ENCODE peak calls at places on chromosomes 16 and 17, in four cellular contexts. One of them, this sample, is unnamed.

GRCh38 chr17:80386341-80386740 is 28.6 kb upstream of the ENDOV start:
- DNase-seq in IMR-90: no peak
- DNase-seq in H9: no peak
- DNase-seq in H1: no peak
- DNase-seq in this sample: no peak

GRCh38 chr17:46884552-46884951 is 33.2 kb downstream of the WNT9B start:
- DNase-seq in H1: no peak
- DNase-seq in IMR-90: no peak
- DNase-seq in H9: no peak
- DNase-seq in this sample: no peak

GRCh38 chr17:41777579-41778188 is 8.8 kb downstream of the JUP start:
- DNase-seq in IMR-90: peak
- DNase-seq in H9: no peak
- DNase-seq in H1: no peak
- DNase-seq in this sample: peak

GRCh38 chr17:82490512-82491195 is 28.9 kb upstream of the FOXK2 start:
- DNase-seq in H1: no peak
- DNase-seq in IMR-90: no peak
- DNase-seq in H9: no peak
- DNase-seq in this sample: no peak

GRCh38 chr16:85203462-85203813 is 91.2 kb upstream of the CIBAR2 start:
- DNase-seq in H9: no peak
- DNase-seq in H1: no peak
- DNase-seq in IMR-90: no peak
- DNase-seq in this sample: no peak

GRCh38 chr16:87437911-87438610 is 45.9 kb downstream of the MAP1LC3B start:
- DNase-seq in H1: no peak
- DNase-seq in H9: no peak
- DNase-seq in IMR-90: peak
- DNase-seq in this sample: no peak

GRCh38 chr16:29307598-29308507 is 98.7 kb downstream of the NPIPB11 start:
- DNase-seq in H9: no peak
- DNase-seq in IMR-90: peak
- DNase-seq in H1: no peak
- DNase-seq in this sample: no peak

GRCh38 chr17:36722121-36722902 is 120.9 kb downstream of the MRM1 start:
- DNase-seq in H1: no peak
- DNase-seq in IMR-90: peak
- DNase-seq in H9: peak
- DNase-seq in this sample: peak

GRCh38 chr16:14097182-14097951 is 26.2 kb downstream of the MRTFB start:
- DNase-seq in IMR-90: no peak
- DNase-seq in H9: no peak
- DNase-seq in H1: no peak
- DNase-seq in this sample: no peak

GRCh38 chr16:80259289-80259805 is 281.4 kb upstream of the DYNLRB2 start:
- DNase-seq in IMR-90: no peak
- DNase-seq in H1: no peak
- DNase-seq in H9: no peak
- DNase-seq in this sample: no peak

GRCh38 chr16:5252800-5253199 is 155.2 kb upstream of the EEF2KMT start:
- DNase-seq in IMR-90: no peak
- DNase-seq in H9: peak
- DNase-seq in H1: no peak
- DNase-seq in this sample: no peak

GRCh38 chr17:50198026-50198669 is 3.3 kb downstream of the COL1A1 start:
- DNase-seq in H1: no peak
- DNase-seq in IMR-90: peak
- DNase-seq in H9: no peak
- DNase-seq in this sample: peak

GRCh38 chr17:78558181-78558850 is 18.9 kb downstream of the DNAH17 start:
- DNase-seq in IMR-90: no peak
- DNase-seq in H1: no peak
- DNase-seq in H9: no peak
- DNase-seq in this sample: peak

GRCh38 chr16:86035906-86036305 is 136.9 kb downstream of the IRF8 start:
- DNase-seq in H1: no peak
- DNase-seq in IMR-90: no peak
- DNase-seq in H9: no peak
- DNase-seq in this sample: no peak

GRCh38 chr17:73901661-73902415 is 257.6 kb upstream of the SDK2 start:
- DNase-seq in H9: peak
- DNase-seq in H1: no peak
- DNase-seq in IMR-90: no peak
- DNase-seq in this sample: peak

GRCh38 chr16:78439646-78440045 is 340.2 kb downstream of the WWOX start:
- DNase-seq in H1: no peak
- DNase-seq in IMR-90: no peak
- DNase-seq in H9: no peak
- DNase-seq in this sample: no peak

GRCh38 chr16:53281280-53281679 is 153.0 kb upstream of the RBL2 start:
- DNase-seq in IMR-90: no peak
- DNase-seq in H1: no peak
- DNase-seq in H9: no peak
- DNase-seq in this sample: no peak

GRCh38 chr16:2275476-2276450 is 7.8 kb upstream of the RNPS1 start:
- DNase-seq in H1: no peak
- DNase-seq in IMR-90: no peak
- DNase-seq in H9: no peak
- DNase-seq in this sample: no peak

DNA sequence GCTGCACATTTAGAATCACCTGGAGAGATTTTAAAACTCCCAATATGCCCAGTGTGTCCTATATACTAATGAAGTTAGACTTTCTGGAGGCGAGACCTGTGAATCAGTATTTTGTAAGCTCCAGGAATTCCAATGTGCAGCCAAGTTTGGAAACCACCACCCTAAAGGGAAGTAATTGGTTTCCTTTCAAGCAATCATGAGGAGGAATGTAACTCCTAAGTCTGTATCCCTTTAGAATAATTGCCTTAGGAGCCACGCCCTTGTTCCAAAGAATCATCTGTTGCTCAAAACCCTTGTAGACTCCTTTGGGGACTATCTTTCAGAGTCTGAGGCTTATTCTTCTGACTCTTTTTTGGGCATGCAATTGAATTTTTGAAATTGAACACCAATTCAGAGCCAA is 84.4 kb downstream of the DNAH9 start:
- DNase-seq in H9: no peak
- DNase-seq in H1: no peak
- DNase-seq in IMR-90: no peak
- DNase-seq in this sample: no peak
- H3K56ac ChIP-seq in H9: no peak
- H3K56ac ChIP-seq in H1: no peak
- H3K56ac ChIP-seq in IMR-90: no peak
- H3K56ac ChIP-seq in this sample: no peak

GRCh38 chr17:56834380-56835258 is 668 bp downstream of the DGKE start:
- DNase-seq in H9: peak
- DNase-seq in H1: peak
- DNase-seq in IMR-90: peak
- DNase-seq in this sample: peak
- H2BK120ac ChIP-seq in H9: no peak
- H2BK120ac ChIP-seq in H1: no peak
- H2BK120ac ChIP-seq in IMR-90: no peak
- H2BK120ac ChIP-seq in this sample: no peak

GRCh38 chr16:46974352-46974751 is 878 bp upstream of the DNAJA2 start:
- DNase-seq in H9: no peak
- DNase-seq in H1: no peak
- DNase-seq in IMR-90: no peak
- DNase-seq in this sample: peak
- H4K8ac ChIP-seq in H9: no peak
- H4K8ac ChIP-seq in H1: no peak
- H4K8ac ChIP-seq in IMR-90: peak
- H4K8ac ChIP-seq in this sample: no peak

GRCh38 chr17:55773671-55774070 is 22.8 kb downstream of the PCTP start:
- DNase-seq in H9: no peak
- DNase-seq in IMR-90: no peak
- DNase-seq in H1: no peak
- DNase-seq in this sample: no peak

GRCh38 chr17:55778389-55779118 is 27.7 kb downstream of the PCTP start:
- DNase-seq in H9: no peak
- DNase-seq in IMR-90: no peak
- DNase-seq in H1: no peak
- DNase-seq in this sample: no peak

GRCh38 chr17:55777471-55777971 is 26.7 kb downstream of the PCTP start:
- DNase-seq in H1: no peak
- DNase-seq in H9: no peak
- DNase-seq in IMR-90: no peak
- DNase-seq in this sample: no peak

GRCh38 chr17:55772086-55772485 is 21.2 kb downstream of the PCTP start:
- DNase-seq in H9: no peak
- DNase-seq in IMR-90: no peak
- DNase-seq in H1: no peak
- DNase-seq in this sample: no peak

DNA sequence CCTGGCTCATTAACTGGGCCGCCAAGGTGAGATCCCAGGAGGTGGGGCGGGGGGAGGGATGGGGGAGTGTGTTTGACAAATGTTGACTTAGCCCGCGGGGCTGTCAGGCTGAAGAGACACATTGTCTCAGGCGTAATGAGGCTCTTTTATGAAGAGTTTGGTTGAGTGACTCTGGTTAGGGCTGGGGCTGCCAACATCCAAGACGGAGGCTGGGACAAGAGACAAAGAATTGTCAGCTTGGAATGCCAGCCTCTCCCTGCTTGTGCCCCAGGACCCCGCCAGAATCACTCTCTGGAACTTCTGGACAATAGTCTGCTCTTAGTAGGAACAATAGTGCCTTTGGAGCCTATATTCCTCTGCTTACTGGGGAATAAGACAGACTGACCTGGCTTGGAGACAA is 24.0 kb downstream of the PCTP start:
- DNase-seq in IMR-90: no peak
- DNase-seq in H9: no peak
- DNase-seq in H1: no peak
- DNase-seq in this sample: no peak
- H3K56ac ChIP-seq in IMR-90: no peak
- H3K56ac ChIP-seq in H9: no peak
- H3K56ac ChIP-seq in H1: no peak
- H3K56ac ChIP-seq in this sample: no peak

This sample was measured in mesendoderm.